ENCODE peak calls at places on chromosome 16, in seven cellular contexts. K, S, V, J, A, N and I are unnamed samples.

GRCh38 chr16:24273511-24273910 is 17.4 kb downstream of the CACNG3 start:
- DNase-seq in K (no peak), A (peak), S (no peak), V (no peak), N (peak), J (no peak), I (no peak)

GRCh38 chr16:9099131-9099625 is 7.7 kb downstream of the HAPSTR1 start:
- DNase-seq in S (no peak), V (peak), J (no peak), A (no peak), N (peak), K (no peak), I (no peak)

GRCh38 chr16:30458561-30459394 is 13.1 kb upstream of the SEPHS2 start:
- DNase-seq in S (no peak), J (no peak), N (no peak), V (peak), K (peak), A (no peak), I (peak)

GRCh38 chr16:53773150-53773846 is 69.3 kb downstream of the FTO start:
- DNase-seq in S (no peak), A (peak), K (no peak), N (peak), V (no peak), J (peak), I (no peak)

GRCh38 chr16:77353587-77354263 is 81.1 kb downstream of the ADAMTS18 start:
- DNase-seq in K (no peak), V (no peak), A (peak), S (no peak), J (no peak), N (no peak), I (no peak)

GRCh38 chr16:3071655-3072054 is 6.2 kb downstream of the IL32 start:
- DNase-seq in S (no peak), N (no peak), A (no peak), K (no peak), J (no peak), V (no peak), I (no peak)

GRCh38 chr16:3347586-3347985 is 8.1 kb upstream of the OR2C1 start:
- DNase-seq in V (no peak), K (no peak), J (no peak), S (no peak), N (no peak), A (no peak), I (no peak)

GRCh38 chr16:50263940-50264929 is 2.1 kb upstream of the ADCY7 start:
- DNase-seq in A (peak), K (no peak), J (no peak), N (peak), S (no peak), V (no peak), I (no peak)

GRCh38 chr16:89287777-89288576 is 70.5 kb downstream of the ZNF778 start:
- DNase-seq in S (no peak), K (no peak), N (no peak), A (no peak), V (no peak), J (no peak), I (peak)

GRCh38 chr16:74743045-74743667 is 31.5 kb downstream of the FA2H start:
- DNase-seq in V (no peak), K (no peak), N (no peak), J (no peak), A (no peak), S (no peak), I (no peak)

GRCh38 chr16:77553130-77553529 is 118.3 kb upstream of the ADAMTS18 start:
- DNase-seq in J (no peak), V (no peak), K (no peak), N (no peak), A (no peak), S (no peak), I (no peak)

GRCh38 chr16:47848481-47849109 is 307.2 kb downstream of the ABCC12 start:
- DNase-seq in V (no peak), J (peak), K (no peak), N (peak), S (no peak), A (no peak), I (no peak)

GRCh38 chr16:21260870-21261791 is 17.0 kb downstream of the CRYM start:
- DNase-seq in K (no peak), A (peak), V (no peak), J (no peak), N (peak), S (no peak), I (no peak)

GRCh38 chr16:87657621-87658192 is 55.4 kb downstream of the JPH3 start:
- DNase-seq in V (no peak), K (no peak), A (peak), N (peak), J (peak), S (no peak), I (no peak)

GRCh38 chr16:51268237-51268636 is 117.2 kb upstream of the SALL1 start:
- DNase-seq in S (no peak), N (no peak), V (no peak), J (no peak), A (no peak), K (no peak), I (no peak)

GRCh38 chr16:78375055-78375679 is 275.7 kb downstream of the WWOX start:
- DNase-seq in K (peak), J (no peak), N (no peak), V (no peak), S (no peak), A (no peak), I (peak)

GRCh38 chr16:47492428-47493357 is 31.6 kb downstream of the PHKB start:
- DNase-seq in V (peak), S (no peak), K (peak), A (no peak), N (no peak), J (no peak), I (peak)

GRCh38 chr16:22425847-22426246 is 51.4 kb upstream of the CDR2 start:
- DNase-seq in A (no peak), K (no peak), S (no peak), J (no peak), V (no peak), N (no peak), I (no peak)

GRCh38 chr16:79845734-79846135 is 245.2 kb upstream of the MAF start:
- DNase-seq in K (no peak), N (no peak), J (no peak), S (no peak), A (peak), V (no peak), I (no peak)

GRCh38 chr16:64866026-64866425 is 255.8 kb downstream of the CDH11 start:
- DNase-seq in V (no peak), N (peak), S (no peak), K (no peak), A (no peak), J (no peak), I (no peak)

GRCh38 chr16:76756951-76757350 is 434.0 kb upstream of the MON1B start:
- DNase-seq in A (no peak), V (no peak), S (no peak), K (no peak), N (peak), J (no peak), I (no peak)

GRCh38 chr16:3513892-3514600 is 13.2 kb downstream of the CLUAP1 start:
- DNase-seq in K (no peak), J (no peak), S (no peak), A (no peak), N (no peak), V (no peak), I (no peak)

GRCh38 chr16:17467923-17468540 is 2.7 kb downstream of the XYLT1 start:
- DNase-seq in V (peak), A (peak), S (peak), J (peak), N (peak), K (peak), I (peak)

GRCh38 chr16:75138636-75139035 is 9.7 kb upstream of the ZFP1 start:
- DNase-seq in S (no peak), K (no peak), A (no peak), N (no peak), V (no peak), J (no peak), I (no peak)

GRCh38 chr16:81424761-81425160 is 19.8 kb upstream of the CMIP start:
- DNase-seq in V (no peak), A (peak), S (no peak), J (no peak), K (no peak), N (no peak), I (no peak)

GRCh38 chr16:25297151-25297787 is 39.6 kb upstream of the ZKSCAN2 start:
- DNase-seq in K (no peak), A (no peak), S (no peak), J (no peak), V (no peak), N (no peak), I (no peak)

GRCh38 chr16:79772028-79772427 is 171.5 kb upstream of the MAF start:
- DNase-seq in J (no peak), K (no peak), V (no peak), N (no peak), A (no peak), S (no peak), I (no peak)

GRCh38 chr16:15765880-15766279 is 90.9 kb downstream of the MYH11 start:
- DNase-seq in S (no peak), A (peak), N (no peak), V (peak), J (peak), K (no peak), I (no peak)

GRCh38 chr16:4846503-4846900 is 586 bp downstream of the GLYR1 start:
- DNase-seq in A (peak), V (peak), N (peak), S (no peak), J (peak), K (peak), I (peak)

GRCh38 chr16:11320170-11320569 is 25.1 kb upstream of the RMI2 start:
- DNase-seq in K (no peak), V (no peak), S (no peak), J (no peak), A (no peak), N (no peak), I (no peak)

GRCh38 chr16:67967956-67968439 is 439 bp downstream of the SLC12A4 start:
- DNase-seq in K (peak), V (no peak), J (peak), A (no peak), N (peak), S (no peak), I (peak)

GRCh38 chr16:59632266-59632855 is 898.2 kb upstream of the GOT2 start:
- DNase-seq in S (no peak), K (no peak), V (no peak), J (no peak), N (peak), A (peak), I (no peak)

GRCh38 chr16:64167851-64168770 is 953.8 kb downstream of the CDH11 start:
- DNase-seq in A (no peak), V (no peak), K (no peak), J (no peak), N (no peak), S (no peak), I (no peak)

GRCh38 chr16:7405166-7405565 is 72.5 kb downstream of the RBFOX1 start:
- DNase-seq in J (peak), S (no peak), K (peak), V (peak), N (no peak), A (peak), I (peak)

GRCh38 chr16:78210305-78210704 is 110.9 kb downstream of the WWOX start:
- DNase-seq in V (no peak), N (peak), A (peak), K (no peak), S (no peak), J (peak), I (no peak)

GRCh38 chr16:17368951-17369350 is 101.8 kb downstream of the XYLT1 start:
- DNase-seq in V (no peak), A (no peak), S (no peak), K (no peak), N (no peak), J (no peak), I (no peak)

GRCh38 chr16:52066951-52067350 is 480.0 kb downstream of the TOX3 start:
- DNase-seq in V (no peak), K (no peak), A (no peak), S (no peak), J (no peak), N (no peak), I (no peak)

DNA sequence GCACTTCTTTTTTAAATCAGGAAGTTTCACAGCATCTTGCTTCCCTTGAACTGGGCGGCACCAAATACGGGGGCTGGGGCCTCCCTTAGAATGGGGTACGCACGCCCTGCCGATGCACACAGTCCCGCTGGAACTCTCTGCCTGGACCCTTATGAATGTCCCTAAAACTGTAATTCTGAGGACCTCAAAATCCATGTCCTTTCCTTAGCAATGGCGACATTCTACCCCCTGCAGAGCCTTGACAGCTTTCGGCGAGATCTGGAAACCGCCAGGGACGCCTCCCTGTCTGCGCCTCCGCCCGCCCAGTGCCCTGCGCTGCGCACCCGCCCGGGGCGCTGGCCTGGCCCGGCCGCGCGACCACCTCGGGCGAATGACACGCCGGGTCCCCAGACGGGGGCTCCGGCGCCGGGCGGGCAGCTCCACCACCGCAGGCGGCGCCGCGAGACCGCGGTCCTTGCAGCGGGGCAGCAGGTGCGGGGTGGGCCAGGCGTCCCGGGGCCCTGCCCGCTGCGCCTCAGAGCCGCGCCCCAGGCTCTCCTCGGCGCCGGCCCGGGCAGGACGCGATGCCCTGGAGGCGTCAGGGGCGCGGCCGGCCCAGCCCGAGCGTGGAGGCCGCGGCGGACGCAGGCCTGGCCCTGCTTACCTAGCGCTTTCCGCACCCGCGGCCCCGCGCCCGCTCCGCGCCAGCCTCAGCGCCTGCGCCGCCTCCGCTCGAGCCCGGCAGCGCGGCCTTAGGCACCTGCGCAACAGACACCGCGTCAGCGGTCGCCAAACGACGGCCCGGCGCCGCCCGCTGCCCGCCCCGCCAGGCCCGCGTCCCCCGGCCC is 548 bp downstream of the HAGH start:
- DNase-seq in A (no peak), K (peak), V (no peak), J (peak), S (peak), N (peak), I (no peak)
- H3K27ac ChIP-seq in A (peak), K (peak), V (peak), J (no peak), S (peak), N (no peak), I (peak)

GRCh38 chr16:85583491-85584181 is 29.5 kb upstream of the GSE1 start:
- DNase-seq in N (peak), S (no peak), V (no peak), A (no peak), J (peak), K (no peak), I (no peak)
- H3K27ac ChIP-seq in N (peak), S (no peak), V (no peak), A (no peak), J (no peak), K (no peak), I (no peak)

GRCh38 chr16:13631916-13632315 is 288.0 kb upstream of the ERCC4 start:
- DNase-seq in A (no peak), V (no peak), K (no peak), N (no peak), S (no peak), J (no peak), I (no peak)
- H3K27ac ChIP-seq in A (no peak), V (no peak), K (no peak), N (no peak), S (no peak), J (no peak), I (no peak)

GRCh38 chr16:56910654-56911539 is 21.0 kb upstream of the HERPUD1 start:
- DNase-seq in S (no peak), N (peak), A (no peak), J (no peak), V (peak), K (no peak), I (no peak)
- H3K27ac ChIP-seq in S (peak), N (no peak), A (no peak), J (no peak), V (peak), K (peak), I (peak)

GRCh38 chr16:66523861-66524354 is 26.0 kb downstream of the TK2 start:
- DNase-seq in A (no peak), J (no peak), N (no peak), K (no peak), V (no peak), S (peak), I (no peak)

GRCh38 chr16:66525396-66526180 is 24.3 kb downstream of the TK2 start:
- DNase-seq in J (no peak), K (no peak), A (no peak), V (no peak), S (no peak), N (peak), I (no peak)

GRCh38 chr16:66521951-66522771 is 27.8 kb downstream of the TK2 start:
- DNase-seq in S (no peak), V (no peak), J (no peak), N (peak), K (peak), A (no peak), I (no peak)

GRCh38 chr16:66522816-66523590 is 26.9 kb downstream of the TK2 start:
- DNase-seq in S (peak), V (no peak), A (no peak), N (no peak), K (no peak), J (no peak), I (no peak)

GRCh38 chr16:66524601-66525164 is 25.2 kb downstream of the TK2 start:
- DNase-seq in S (no peak), K (peak), N (no peak), V (no peak), A (no peak), J (no peak), I (no peak)
- H3K27ac ChIP-seq in S (peak), K (peak), N (no peak), V (peak), A (no peak), J (no peak), I (peak)

DNA sequence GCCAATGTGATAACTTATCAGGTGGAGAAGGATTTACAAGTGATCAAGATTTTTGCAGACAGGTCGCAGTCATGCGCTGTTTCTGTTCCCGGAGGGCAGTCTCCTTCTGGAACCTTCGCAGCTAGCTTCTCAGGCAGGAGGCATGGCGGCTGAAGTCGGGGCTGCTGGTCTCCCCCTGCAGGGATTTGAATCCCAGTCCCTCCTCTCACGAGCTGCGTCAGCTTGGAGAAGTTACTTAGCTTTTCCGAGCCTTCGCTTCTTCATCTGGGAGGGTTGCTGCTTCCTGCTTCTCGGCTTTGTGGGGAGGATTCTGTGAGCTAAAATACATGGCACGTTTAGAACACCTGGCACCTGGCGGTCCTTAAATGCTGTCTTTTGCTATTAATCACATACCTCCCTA is 287.8 kb upstream of the FOXF1 start:
- DNase-seq in V (no peak), K (no peak), A (no peak), N (peak), J (peak), S (no peak), I (no peak)
- H3K27ac ChIP-seq in V (no peak), K (no peak), A (no peak), N (peak), J (no peak), S (no peak), I (no peak)

GRCh38 chr16:28157768-28158535 is 53.8 kb downstream of the XPO6 start:
- DNase-seq in V (no peak), A (no peak), K (no peak), S (no peak), N (no peak), J (no peak), I (no peak)
- H3K27ac ChIP-seq in V (no peak), A (no peak), K (peak), S (peak), N (peak), J (no peak), I (no peak)